ENCODE peak calls at places on chromosomes 4 and X, in seven cellular contexts. One of them, this sample, is unnamed. For H3K4me1, the result is how much of the 10 kb centered on the place peaks cover.

GRCh38 chr4:161320377-161320776 is 843.4 kb downstream of the FSTL5 start:
- DNase-seq in mammary epithelial cell: peak
- DNase-seq in transverse colon: no peak
- DNase-seq in thyroid gland: no peak
- DNase-seq in heart left ventricle: no peak
- DNase-seq in psoas muscle: no peak
- DNase-seq in GM12878: no peak
- DNase-seq in this sample: no peak

GRCh38 chrX:140432328-140433025 is 72.4 kb downstream of the SOX3 start:
- DNase-seq in mammary epithelial cell: no peak
- DNase-seq in transverse colon: no peak
- DNase-seq in thyroid gland: peak
- DNase-seq in heart left ventricle: no peak
- DNase-seq in psoas muscle: no peak
- DNase-seq in GM12878: no peak
- DNase-seq in this sample: no peak

GRCh38 chr4:169621754-169622481 is 1.5 kb downstream of the CLCN3 start:
- DNase-seq in mammary epithelial cell: peak
- DNase-seq in transverse colon: no peak
- DNase-seq in thyroid gland: no peak
- DNase-seq in heart left ventricle: no peak
- DNase-seq in psoas muscle: no peak
- DNase-seq in GM12878: no peak
- DNase-seq in this sample: no peak

GRCh38 chr4:53183754-53184153 is 182.1 kb downstream of the SCFD2 start:
- DNase-seq in mammary epithelial cell: no peak
- DNase-seq in transverse colon: no peak
- DNase-seq in thyroid gland: no peak
- DNase-seq in heart left ventricle: no peak
- DNase-seq in psoas muscle: no peak
- DNase-seq in GM12878: no peak
- DNase-seq in this sample: no peak

GRCh38 chrX:17588303-17588702 is 149.0 kb upstream of the SCML1 start:
- DNase-seq in mammary epithelial cell: no peak
- DNase-seq in transverse colon: no peak
- DNase-seq in thyroid gland: no peak
- DNase-seq in heart left ventricle: no peak
- DNase-seq in psoas muscle: no peak
- DNase-seq in GM12878: no peak
- DNase-seq in this sample: no peak

GRCh38 chr4:5710962-5711478 is at the start of gene EVC:
- DNase-seq in mammary epithelial cell: peak
- DNase-seq in transverse colon: peak
- DNase-seq in thyroid gland: peak
- DNase-seq in heart left ventricle: peak
- DNase-seq in psoas muscle: peak
- DNase-seq in GM12878: no peak
- DNase-seq in this sample: peak

GRCh38 chrX:53317365-53318069 is 36.1 kb upstream of the IQSEC2 start:
- DNase-seq in mammary epithelial cell: peak
- DNase-seq in transverse colon: peak
- DNase-seq in thyroid gland: peak
- DNase-seq in heart left ventricle: peak
- DNase-seq in psoas muscle: peak
- DNase-seq in GM12878: no peak
- DNase-seq in this sample: peak

GRCh38 chr4:142777045-142777743 is 68.9 kb downstream of the INPP4B start:
- DNase-seq in mammary epithelial cell: peak
- DNase-seq in transverse colon: peak
- DNase-seq in thyroid gland: no peak
- DNase-seq in heart left ventricle: no peak
- DNase-seq in psoas muscle: no peak
- DNase-seq in GM12878: no peak
- DNase-seq in this sample: peak

GRCh38 chrX:68750316-68750715 is 78.5 kb upstream of the EFNB1 start:
- DNase-seq in mammary epithelial cell: no peak
- DNase-seq in transverse colon: no peak
- DNase-seq in thyroid gland: no peak
- DNase-seq in heart left ventricle: no peak
- DNase-seq in psoas muscle: no peak
- DNase-seq in GM12878: no peak
- DNase-seq in this sample: no peak

GRCh38 chr4:139209470-139210063 is 32.5 kb upstream of the ELF2 start:
- DNase-seq in mammary epithelial cell: no peak
- DNase-seq in transverse colon: no peak
- DNase-seq in thyroid gland: no peak
- DNase-seq in heart left ventricle: no peak
- DNase-seq in psoas muscle: no peak
- DNase-seq in GM12878: no peak
- DNase-seq in this sample: no peak

GRCh38 chr4:146110847-146111485 is 64.6 kb upstream of the LSM6 start:
- DNase-seq in mammary epithelial cell: no peak
- DNase-seq in transverse colon: no peak
- DNase-seq in thyroid gland: no peak
- DNase-seq in heart left ventricle: no peak
- DNase-seq in psoas muscle: no peak
- DNase-seq in GM12878: no peak
- DNase-seq in this sample: no peak

GRCh38 chr4:6772223-6772928 is 10.2 kb upstream of the KIAA0232 start:
- DNase-seq in mammary epithelial cell: peak
- DNase-seq in transverse colon: peak
- DNase-seq in thyroid gland: no peak
- DNase-seq in heart left ventricle: no peak
- DNase-seq in psoas muscle: no peak
- DNase-seq in GM12878: no peak
- DNase-seq in this sample: peak

GRCh38 chrX:77446840-77447239 is 349 bp upstream of the FGF16 start:
- DNase-seq in mammary epithelial cell: no peak
- DNase-seq in transverse colon: no peak
- DNase-seq in thyroid gland: peak
- DNase-seq in heart left ventricle: no peak
- DNase-seq in psoas muscle: no peak
- DNase-seq in GM12878: no peak
- DNase-seq in this sample: no peak

GRCh38 chrX:39907964-39908616 is 189.7 kb downstream of the BCOR start:
- DNase-seq in mammary epithelial cell: peak
- DNase-seq in transverse colon: peak
- DNase-seq in thyroid gland: peak
- DNase-seq in heart left ventricle: peak
- DNase-seq in psoas muscle: peak
- DNase-seq in GM12878: no peak
- DNase-seq in this sample: peak

GRCh38 chr4:81032805-81033684 is 2.5 kb downstream of the BMP3 start:
- DNase-seq in mammary epithelial cell: no peak
- DNase-seq in transverse colon: no peak
- DNase-seq in thyroid gland: no peak
- DNase-seq in heart left ventricle: no peak
- DNase-seq in psoas muscle: no peak
- DNase-seq in GM12878: no peak
- DNase-seq in this sample: no peak

GRCh38 chr4:13173974-13174373 is 310.2 kb downstream of the RAB28 start:
- DNase-seq in mammary epithelial cell: no peak
- DNase-seq in transverse colon: peak
- DNase-seq in thyroid gland: peak
- DNase-seq in heart left ventricle: no peak
- DNase-seq in psoas muscle: peak
- DNase-seq in GM12878: no peak
- DNase-seq in this sample: no peak

GRCh38 chr4:37561803-37562207 is 124.4 kb downstream of the RELL1 start:
- DNase-seq in mammary epithelial cell: peak
- DNase-seq in transverse colon: no peak
- DNase-seq in thyroid gland: no peak
- DNase-seq in heart left ventricle: no peak
- DNase-seq in psoas muscle: no peak
- DNase-seq in GM12878: peak
- DNase-seq in this sample: no peak

GRCh38 chr4:160835789-160836188 is 1328.0 kb downstream of the FSTL5 start:
- DNase-seq in mammary epithelial cell: peak
- DNase-seq in transverse colon: no peak
- DNase-seq in thyroid gland: peak
- DNase-seq in heart left ventricle: no peak
- DNase-seq in psoas muscle: no peak
- DNase-seq in GM12878: no peak
- DNase-seq in this sample: no peak

GRCh38 chrX:85619962-85620361 is 240.5 kb upstream of the POF1B start:
- DNase-seq in mammary epithelial cell: no peak
- DNase-seq in transverse colon: no peak
- DNase-seq in thyroid gland: no peak
- DNase-seq in heart left ventricle: no peak
- DNase-seq in psoas muscle: no peak
- DNase-seq in GM12878: no peak
- DNase-seq in this sample: no peak

GRCh38 chrX:154731203-154731602 is 19.7 kb downstream of the GAB3 start:
- DNase-seq in mammary epithelial cell: no peak
- DNase-seq in transverse colon: no peak
- DNase-seq in thyroid gland: no peak
- DNase-seq in heart left ventricle: no peak
- DNase-seq in psoas muscle: no peak
- DNase-seq in GM12878: no peak
- DNase-seq in this sample: no peak
- H3K4me1 ChIP-seq in mammary epithelial cell: half or more
- H3K4me1 ChIP-seq in transverse colon: half or more
- H3K4me1 ChIP-seq in thyroid gland: half or more
- H3K4me1 ChIP-seq in heart left ventricle: half or more
- H3K4me1 ChIP-seq in psoas muscle: half or more
- H3K4me1 ChIP-seq in GM12878: under half
- H3K4me1 ChIP-seq in this sample: under half

GRCh38 chrX:15150578-15150977 is 119.3 kb downstream of the ASB9 start:
- DNase-seq in mammary epithelial cell: no peak
- DNase-seq in transverse colon: no peak
- DNase-seq in thyroid gland: no peak
- DNase-seq in heart left ventricle: no peak
- DNase-seq in psoas muscle: no peak
- DNase-seq in GM12878: no peak
- DNase-seq in this sample: no peak

GRCh38 chrX:15143050-15143824 is 126.6 kb downstream of the ASB9 start:
- DNase-seq in mammary epithelial cell: peak
- DNase-seq in transverse colon: peak
- DNase-seq in thyroid gland: peak
- DNase-seq in heart left ventricle: no peak
- DNase-seq in psoas muscle: no peak
- DNase-seq in GM12878: no peak
- DNase-seq in this sample: peak

GRCh38 chrX:15142084-15142715 is 127.7 kb downstream of the ASB9 start:
- DNase-seq in mammary epithelial cell: peak
- DNase-seq in transverse colon: no peak
- DNase-seq in thyroid gland: peak
- DNase-seq in heart left ventricle: no peak
- DNase-seq in psoas muscle: no peak
- DNase-seq in GM12878: no peak
- DNase-seq in this sample: peak

GRCh38 chrX:15143825-15144121 is 126.1 kb downstream of the ASB9 start:
- DNase-seq in mammary epithelial cell: no peak
- DNase-seq in transverse colon: no peak
- DNase-seq in thyroid gland: no peak
- DNase-seq in heart left ventricle: no peak
- DNase-seq in psoas muscle: no peak
- DNase-seq in GM12878: no peak
- DNase-seq in this sample: no peak

DNA sequence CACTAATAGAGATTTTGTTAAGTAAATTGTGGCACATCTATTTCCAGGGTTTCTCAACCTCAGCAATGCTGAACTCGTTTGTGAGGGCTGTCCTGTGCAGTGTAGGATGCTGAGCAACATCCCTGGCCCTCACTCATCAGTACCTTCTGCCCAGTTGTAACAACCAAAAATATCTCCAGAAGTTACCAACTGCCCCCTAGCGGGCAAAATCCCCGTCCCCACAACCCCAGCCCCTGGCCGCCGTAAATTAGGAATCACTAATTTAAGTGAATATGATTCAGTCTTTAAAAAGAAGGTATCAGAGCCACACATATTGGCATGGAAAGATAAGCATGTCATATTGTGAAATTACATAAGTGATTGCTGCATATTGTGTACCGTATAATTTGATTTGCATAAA is 123.4 kb downstream of the ASB9 start:
- DNase-seq in mammary epithelial cell: no peak
- DNase-seq in transverse colon: peak
- DNase-seq in thyroid gland: no peak
- DNase-seq in heart left ventricle: no peak
- DNase-seq in psoas muscle: no peak
- DNase-seq in GM12878: no peak
- DNase-seq in this sample: peak
- TF ChIP-seq CTCF in mammary epithelial cell: peak
- TF ChIP-seq CTCF in transverse colon: peak
- TF ChIP-seq CTCF in thyroid gland: no peak
- TF ChIP-seq CTCF in heart left ventricle: peak
- TF ChIP-seq CTCF in psoas muscle: peak
- TF ChIP-seq CTCF in GM12878: peak
- TF ChIP-seq CTCF in this sample: no peak

DNA sequence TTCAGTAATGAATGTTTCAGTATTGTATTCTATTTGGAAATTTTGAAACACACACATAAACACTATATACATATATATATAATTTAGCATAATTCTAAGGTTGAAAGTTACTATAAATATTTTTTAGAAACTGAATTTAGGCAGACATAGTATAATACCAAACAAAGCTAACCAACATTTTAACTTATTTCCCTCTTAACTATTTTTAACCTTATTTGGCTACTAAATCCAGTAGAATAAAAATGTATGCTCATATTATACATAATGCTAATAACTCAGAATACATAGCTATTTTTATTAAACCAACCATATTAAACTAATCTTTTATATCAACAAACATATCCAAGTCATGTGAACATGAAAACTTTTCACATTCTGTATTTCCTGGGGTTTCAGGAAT is 563.6 kb downstream of the ADGRL3 start:
- DNase-seq in mammary epithelial cell: no peak
- DNase-seq in transverse colon: no peak
- DNase-seq in thyroid gland: no peak
- DNase-seq in heart left ventricle: no peak
- DNase-seq in psoas muscle: no peak
- DNase-seq in GM12878: no peak
- DNase-seq in this sample: no peak
- H3K4me3 ChIP-seq in mammary epithelial cell: no peak
- H3K4me3 ChIP-seq in transverse colon: no peak
- H3K4me3 ChIP-seq in thyroid gland: no peak
- H3K4me3 ChIP-seq in heart left ventricle: no peak
- H3K4me3 ChIP-seq in psoas muscle: no peak
- H3K4me3 ChIP-seq in GM12878: no peak
- H3K4me3 ChIP-seq in this sample: no peak

GRCh38 chr4:3713346-3713745 is 52.8 kb upstream of the ADRA2C start:
- DNase-seq in mammary epithelial cell: no peak
- DNase-seq in transverse colon: no peak
- DNase-seq in thyroid gland: no peak
- DNase-seq in heart left ventricle: peak
- DNase-seq in psoas muscle: no peak
- DNase-seq in GM12878: no peak
- DNase-seq in this sample: no peak

GRCh38 chr4:3715251-3716033 is 50.7 kb upstream of the ADRA2C start:
- DNase-seq in mammary epithelial cell: no peak
- DNase-seq in transverse colon: no peak
- DNase-seq in thyroid gland: no peak
- DNase-seq in heart left ventricle: no peak
- DNase-seq in psoas muscle: no peak
- DNase-seq in GM12878: no peak
- DNase-seq in this sample: peak

GRCh38 chr4:3712936-3713335 is 53.2 kb upstream of the ADRA2C start:
- DNase-seq in mammary epithelial cell: no peak
- DNase-seq in transverse colon: no peak
- DNase-seq in thyroid gland: no peak
- DNase-seq in heart left ventricle: peak
- DNase-seq in psoas muscle: no peak
- DNase-seq in GM12878: no peak
- DNase-seq in this sample: no peak

GRCh38 chr4:3714642-3715001 is 51.6 kb upstream of the ADRA2C start:
- DNase-seq in mammary epithelial cell: no peak
- DNase-seq in transverse colon: no peak
- DNase-seq in thyroid gland: no peak
- DNase-seq in heart left ventricle: no peak
- DNase-seq in psoas muscle: no peak
- DNase-seq in GM12878: no peak
- DNase-seq in this sample: no peak

GRCh38 chr4:3713817-3714641 is 52.2 kb upstream of the ADRA2C start:
- DNase-seq in mammary epithelial cell: no peak
- DNase-seq in transverse colon: no peak
- DNase-seq in thyroid gland: no peak
- DNase-seq in heart left ventricle: peak
- DNase-seq in psoas muscle: no peak
- DNase-seq in GM12878: no peak
- DNase-seq in this sample: peak
- H3K4me1 ChIP-seq in mammary epithelial cell: under half
- H3K4me1 ChIP-seq in transverse colon: under half
- H3K4me1 ChIP-seq in thyroid gland: under half
- H3K4me1 ChIP-seq in heart left ventricle: under half
- H3K4me1 ChIP-seq in psoas muscle: under half
- H3K4me1 ChIP-seq in GM12878: under half
- H3K4me1 ChIP-seq in this sample: under half

This sample was measured in mucosa of descending colon.